ENCODE peak calls at places on chromosomes 1 and 21, in ten cellular contexts. D is GM10248, Y is ELF-1, A is fibroblast of lung, X is Caki2, L is amniotic stem cell, S is HTR-8/SVneo, I is transverse colon, V is EL, G is cardiac fibroblast. T is an unnamed sample.

GRCh38 chr1:111976842-111977241 is 12.6 kb downstream of the KCND3 start:
- DNase-seq in D (no peak), Y (no peak), A (no peak), X (no peak), L (no peak), S (no peak), I (no peak), V (no peak), G (no peak), T (no peak)

GRCh38 chr1:191993549-191993948 is 164.7 kb upstream of the RGS18 start:
- DNase-seq in D (no peak), Y (no peak), A (peak), X (no peak), L (peak), S (peak), I (no peak), V (peak), G (peak), T (no peak)

GRCh38 chr1:243850368-243851128 is 505 bp upstream of the AKT3 start:
- DNase-seq in D (peak), Y (peak), A (peak), X (peak), L (peak), S (peak), I (peak), V (peak), G (peak), T (peak)

GRCh38 chr1:43267291-43267805 is 2.4 kb upstream of the TMEM125 start:
- DNase-seq in D (no peak), Y (no peak), A (peak), X (no peak), L (peak), S (no peak), I (no peak), V (peak), G (peak), T (peak)

GRCh38 chr1:48810740-48811139 is 34.0 kb upstream of the BEND5 start:
- DNase-seq in D (no peak), Y (no peak), A (peak), X (no peak), L (no peak), S (no peak), I (no peak), V (no peak), G (no peak), T (no peak)

GRCh38 chr1:235996048-235996785 is 68.7 kb downstream of the NID1 start:
- DNase-seq in D (peak), Y (no peak), A (no peak), X (no peak), L (no peak), S (no peak), I (no peak), V (no peak), G (no peak), T (no peak)

GRCh38 chr1:226268421-226269124 is 40.4 kb downstream of the LIN9 start:
- DNase-seq in D (no peak), Y (no peak), A (peak), X (peak), L (peak), S (no peak), I (no peak), V (peak), G (peak), T (peak)

GRCh38 chr1:227723474-227723873 is 11.6 kb downstream of the JMJD4 start:
- DNase-seq in D (no peak), Y (no peak), A (peak), X (no peak), L (no peak), S (no peak), I (no peak), V (no peak), G (no peak), T (no peak)

GRCh38 chr1:156004843-156005593 is 15.7 kb downstream of the SSR2 start:
- DNase-seq in D (no peak), Y (no peak), A (no peak), X (no peak), L (no peak), S (no peak), I (peak), V (no peak), G (no peak), T (no peak)

GRCh38 chr1:15279576-15280230 is 32.7 kb downstream of the FHAD1 start:
- DNase-seq in D (no peak), Y (no peak), A (no peak), X (peak), L (no peak), S (no peak), I (no peak), V (no peak), G (no peak), T (peak)

GRCh38 chr1:44296067-44296466 is 59.0 kb downstream of the ERI3 start:
- DNase-seq in D (no peak), Y (no peak), A (no peak), X (no peak), L (no peak), S (no peak), I (no peak), V (no peak), G (no peak), T (no peak)

GRCh38 chr21:42572906-42573495 is 59.3 kb downstream of the SLC37A1 start:
- DNase-seq in D (no peak), Y (no peak), A (no peak), X (no peak), L (no peak), S (no peak), I (peak), V (no peak), G (no peak), T (no peak)

GRCh38 chr1:184426278-184426674 is 39.4 kb downstream of the C1orf21 start:
- DNase-seq in D (no peak), Y (no peak), A (no peak), X (no peak), L (no peak), S (no peak), I (no peak), V (no peak), G (no peak), T (no peak)

GRCh38 chr1:42834803-42835202 is 11.6 kb upstream of the ZNF691 start:
- DNase-seq in D (no peak), Y (peak), A (no peak), X (no peak), L (no peak), S (no peak), I (no peak), V (no peak), G (no peak), T (no peak)

GRCh38 chr1:227234998-227235405 is 83.3 kb downstream of the CDC42BPA start:
- DNase-seq in D (peak), Y (peak), A (peak), X (peak), L (no peak), S (peak), I (no peak), V (peak), G (peak), T (peak)